ENCODE peak calls at places on chromosomes 3 and 15, in four cellular contexts. D is mesenchymal stem cell, L is mammary epithelial cell, T is fibroblast of lung. E is an unnamed sample.

GRCh38 chr3:9750556-9751411 is 1.0 kb downstream of the OGG1 start:
- DNase-seq in L (no peak), D (peak; percentile 49), T (no peak), E (no peak)

GRCh38 chr3:28191363-28191762 is 50.1 kb upstream of the CMC1 start:
- DNase-seq in D (no peak), L (no peak), T (peak; percentile 57), E (no peak)

GRCh38 chr3:55405436-55405835 is 81.7 kb downstream of the WNT5A start:
- DNase-seq in L (peak; percentile 17), T (peak; percentile 36), D (no peak), E (no peak)

GRCh38 chr3:37909067-37909911 is 47.6 kb downstream of the CTDSPL start:
- DNase-seq in D (no peak), T (no peak), L (peak; percentile 58), E (no peak)

GRCh38 chr15:101016581-101016980 is 97.4 kb downstream of the LRRK1 start:
- DNase-seq in L (no peak), T (no peak), D (no peak), E (no peak)

GRCh38 chr3:25441234-25441856 is 13.3 kb downstream of the RARB start:
- DNase-seq in L (no peak), D (no peak), T (no peak), E (no peak)

GRCh38 chr15:80467311-80467714 is 63.1 kb downstream of the ARNT2 start:
- DNase-seq in T (no peak), L (no peak), D (no peak), E (no peak)

GRCh38 chr15:59169337-59169736 is 37.3 kb upstream of the LDHAL6B start:
- DNase-seq in D (peak; percentile 93), L (peak; percentile 71), T (peak; percentile 86), E (no peak)

GRCh38 chr3:13636186-13636585 is 87.3 kb downstream of the FBLN2 start:
- DNase-seq in L (no peak), D (no peak), T (no peak), E (no peak)

GRCh38 chr3:173745952-173746682 is 348.6 kb downstream of the NLGN1 start:
- DNase-seq in L (peak; percentile 16), T (peak; percentile 21), D (peak; percentile 73), E (peak; percentile 13)

GRCh38 chr3:79297242-79297641 is 470.6 kb downstream of the ROBO1 start:
- DNase-seq in D (peak; percentile 92), T (peak; percentile 96), L (peak; percentile 78), E (peak; percentile 77)

GRCh38 chr3:194536883-194537637 is 50.3 kb upstream of the ATP13A3 start:
- DNase-seq in D (peak; percentile 30), T (no peak), L (peak; percentile 44), E (peak; percentile 69)

GRCh38 chr3:157159037-157159761 is 748 bp downstream of the CCNL1 start:
- DNase-seq in D (no peak), T (peak; percentile 45), L (peak; percentile 81), E (peak; percentile 62)

GRCh38 chr3:42010530-42010929 is 48.6 kb upstream of the ULK4 start:
- DNase-seq in T (no peak), D (no peak), L (no peak), E (no peak)

GRCh38 chr3:60552581-60552980 is 698.7 kb downstream of the FHIT start:
- DNase-seq in T (no peak), D (no peak), L (peak; percentile 1), E (no peak)

GRCh38 chr3:47825590-47825989 is 22.7 kb downstream of the DHX30 start:
- DNase-seq in D (no peak), T (no peak), L (no peak), E (no peak)

GRCh38 chr3:123837858-123838257 is 46.3 kb downstream of the MYLK start:
- DNase-seq in L (no peak), D (no peak), T (no peak), E (no peak)

GRCh38 chr3:123831420-123831819 is 52.7 kb downstream of the MYLK start:
- DNase-seq in L (peak; percentile 70), D (peak; percentile 77), T (no peak), E (no peak)

GRCh38 chr3:123832712-123833397 is 51.3 kb downstream of the MYLK start:
- DNase-seq in D (peak; percentile 63), L (peak; percentile 65), T (no peak), E (no peak)

GRCh38 chr3:123833398-123833785 is 50.7 kb downstream of the MYLK start:
- DNase-seq in L (no peak), D (no peak), T (peak; percentile 22), E (no peak)

DNA sequence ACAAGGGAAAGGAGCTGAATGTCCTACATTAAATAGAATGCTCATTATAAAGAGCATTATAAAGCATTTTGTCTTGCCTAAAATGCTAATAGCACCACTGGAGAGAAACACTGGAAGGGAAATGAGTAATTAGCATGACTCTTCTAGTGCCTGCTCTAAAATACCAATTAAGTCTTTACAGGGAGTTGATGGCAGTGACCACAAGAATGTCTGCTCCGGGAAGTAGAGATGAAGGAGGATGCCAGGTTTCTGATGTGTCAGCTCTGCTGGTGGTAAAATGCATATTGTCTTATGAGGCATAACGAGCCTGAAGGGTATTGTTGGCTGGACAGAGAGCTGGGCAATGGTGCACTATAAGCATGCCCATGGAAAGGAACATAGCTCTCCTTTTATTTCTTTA is 49.5 kb downstream of the MYLK start:
- DNase-seq in D (peak; percentile 82), L (peak; percentile 94), T (peak; percentile 53), E (peak; percentile 26)
- H3K4me2 ChIP-seq in D (no peak overlapping the region), L (peak overlapping the region; percentile 34), T (no peak overlapping the region), E (no peak overlapping the region)

DNA sequence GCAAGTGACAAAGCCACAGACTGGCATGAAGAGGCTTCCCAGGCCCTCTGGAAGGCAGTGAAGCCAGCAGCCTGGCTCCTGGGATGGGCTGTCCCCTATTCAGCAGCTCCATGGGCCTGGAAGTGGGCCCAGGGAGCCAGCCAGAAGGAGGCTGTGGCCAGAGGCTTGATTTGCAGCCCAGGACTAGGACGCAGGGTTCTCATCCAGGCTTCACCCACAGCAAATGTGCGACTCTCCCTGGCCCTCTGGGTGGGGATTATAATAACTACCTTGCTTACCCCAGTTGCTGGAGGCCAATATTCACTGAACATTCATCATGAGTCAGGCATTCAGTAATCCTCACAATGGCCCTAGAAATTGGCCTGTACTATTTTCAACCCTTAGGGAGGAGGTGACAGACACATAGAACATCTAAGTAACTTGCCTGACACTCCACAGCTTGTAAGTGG is 24.6 kb upstream of the SRP14 start:
- DNase-seq in D (peak; percentile 52), L (peak; percentile 83), T (peak; percentile 46), E (peak; percentile 51)
- H3K4me3 ChIP-seq in D (no peak overlapping the region), L (no peak overlapping the region), T (no peak overlapping the region), E (no peak overlapping the region)

GRCh38 chr3:30680789-30681188 is 74.4 kb downstream of the TGFBR2 start:
- DNase-seq in D (peak; percentile 54), T (peak; percentile 52), L (no peak), E (no peak)
- H3K4me2 ChIP-seq in D (no peak overlapping the region), T (peak overlapping the region; percentile 77), L (no peak overlapping the region), E (no peak overlapping the region)

GRCh38 chr15:69299451-69300128 is 878 bp downstream of the PAQR5 start:
- DNase-seq in D (peak; percentile 22), T (no peak), L (no peak), E (no peak)
- H3K4me3 ChIP-seq in D (no peak overlapping the region), T (peak overlapping the region; percentile 42), L (peak overlapping the region; percentile 66), E (peak overlapping the region; percentile 58)

DNA sequence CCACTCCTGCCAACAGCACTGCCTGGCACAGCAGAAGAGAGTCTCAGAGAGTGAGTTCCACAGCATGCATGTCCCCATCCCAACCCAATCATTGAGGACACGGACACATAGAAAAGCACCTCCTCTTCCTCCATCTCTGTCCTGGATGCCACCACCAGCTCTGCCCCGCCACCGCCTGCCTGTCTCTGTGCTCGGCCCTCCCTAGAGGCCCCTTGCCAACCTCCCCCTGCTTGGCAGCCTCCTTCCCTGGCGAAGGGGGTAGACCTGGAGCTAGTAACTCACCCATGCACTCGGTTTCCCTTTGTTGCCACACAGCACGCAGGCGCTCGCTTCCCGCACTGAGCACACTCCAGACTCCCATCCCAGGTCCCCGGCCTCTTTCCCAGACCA is 66.1 kb upstream of the SLC6A1 start:
- DNase-seq in T (no peak), D (no peak), L (no peak), E (no peak)
- H3K4me2 ChIP-seq in T (no peak overlapping the region), D (no peak overlapping the region), L (no peak overlapping the region), E (no peak overlapping the region)